ENCODE peak calls at places on chromosomes 12 and 14, in ten cellular contexts. Z, L, X, K, U, Y, A, D, H and S are unnamed samples.

GRCh38 chr12:94676011-94676709 is 25.8 kb upstream of the TMCC3 start:
- DNase-seq in Z (peak; percentile 42), H (no peak), U (no peak), X (peak; percentile 63), L (no peak), D (peak; percentile 12), Y (no peak), K (no peak), A (peak; percentile 87), S (peak; percentile 88)

GRCh38 chr12:20368653-20369163 is 371 bp downstream of the PDE3A start:
- DNase-seq in K (no peak), D (no peak), L (no peak), H (no peak), X (no peak), Z (no peak), Y (peak; percentile 39), A (no peak), U (peak; percentile 17), S (no peak)

GRCh38 chr12:13002301-13003097 is 2.4 kb upstream of the HEBP1 start:
- DNase-seq in U (no peak), K (no peak), Y (peak; percentile 11), D (no peak), Z (no peak), X (no peak), L (no peak), H (no peak), A (no peak), S (no peak)

GRCh38 chr12:63124778-63125177 is 26.2 kb downstream of the AVPR1A start:
- DNase-seq in L (no peak), K (no peak), X (no peak), A (no peak), Z (no peak), D (no peak), H (peak; percentile 14), Y (no peak), U (peak; percentile 20), S (no peak)

GRCh38 chr14:24426912-24427536 is 2.4 kb downstream of the CBLN3 start:
- DNase-seq in L (no peak), Y (no peak), K (no peak), U (no peak), Z (no peak), D (no peak), A (no peak), H (no peak), X (no peak), S (no peak)

GRCh38 chr12:121577443-121578180 is 3.2 kb downstream of the KDM2B start:
- DNase-seq in Z (no peak), D (no peak), A (no peak), Y (peak; percentile 13), H (no peak), X (no peak), U (no peak), K (no peak), L (no peak), S (no peak)

GRCh38 chr12:49874142-49874897 is 29.4 kb downstream of the FAIM2 start:
- DNase-seq in X (no peak), Y (no peak), A (no peak), L (no peak), Z (no peak), U (no peak), D (no peak), H (no peak), K (no peak), S (no peak)

GRCh38 chr12:124579921-124580517 is 12.6 kb upstream of the NCOR2 start:
- DNase-seq in U (no peak), Y (no peak), A (no peak), H (no peak), Z (no peak), L (no peak), D (no peak), X (no peak), K (no peak), S (no peak)

GRCh38 chr12:63918788-63919300 is 74.3 kb downstream of the SRGAP1 start:
- DNase-seq in Y (peak; percentile 27), A (no peak), X (no peak), D (no peak), L (no peak), K (no peak), Z (no peak), H (peak; percentile 94), U (peak; percentile 90), S (no peak)

GRCh38 chr14:100066984-100067383 is 1.8 kb downstream of the EVL start:
- DNase-seq in D (no peak), Z (no peak), Y (no peak), X (peak; percentile 56), A (no peak), U (no peak), L (no peak), K (no peak), H (no peak), S (peak; percentile 34)

GRCh38 chr12:115313929-115314328 is 630.0 kb upstream of the TBX3 start:
- DNase-seq in K (no peak), A (no peak), X (no peak), U (peak; percentile 63), H (peak; percentile 89), Z (no peak), D (no peak), L (no peak), Y (peak; percentile 33), S (no peak)

GRCh38 chr14:22651586-22651985 is 7.4 kb upstream of the OR6J1 start:
- DNase-seq in X (no peak), H (no peak), L (no peak), K (no peak), U (peak; percentile 54), D (no peak), A (no peak), Y (no peak), Z (no peak), S (no peak)

GRCh38 chr14:38420045-38420444 is 164.2 kb upstream of the CLEC14A start:
- DNase-seq in X (no peak), D (no peak), Z (no peak), A (no peak), Y (no peak), H (no peak), U (peak; percentile 64), K (no peak), L (no peak), S (no peak)

GRCh38 chr12:12432373-12432772 is 75.5 kb downstream of the BORCS5 start:
- DNase-seq in Z (no peak), L (peak; percentile 57), U (peak; percentile 75), K (no peak), Y (peak; percentile 29), D (no peak), H (no peak), A (no peak), X (no peak), S (no peak)

GRCh38 chr12:66210840-66211239 is 21.8 kb downstream of the IRAK3 start:
- DNase-seq in U (peak; percentile 41), D (no peak), Y (no peak), Z (no peak), L (no peak), A (peak; percentile 82), X (no peak), H (peak; percentile 8), K (no peak), S (no peak)

GRCh38 chr14:83441801-83442200 is 1908.1 kb upstream of the SEL1L start:
- DNase-seq in K (no peak), H (no peak), D (no peak), X (no peak), L (no peak), Y (no peak), Z (no peak), U (no peak), A (no peak), S (no peak)

GRCh38 chr14:78143489-78144145 is 26.6 kb upstream of the NRXN3 start:
- DNase-seq in A (no peak), Z (no peak), L (no peak), Y (no peak), K (no peak), H (peak; percentile 9), D (no peak), X (no peak), U (no peak), S (no peak)

GRCh38 chr14:99946652-99947489 is 118.4 kb upstream of the EVL start:
- DNase-seq in H (no peak), D (peak; percentile 43), A (peak; percentile 16), Y (peak; percentile 76), L (peak; percentile 39), U (no peak), X (peak; percentile 68), Z (peak; percentile 35), K (peak; percentile 37), S (peak; percentile 39)

GRCh38 chr12:6532927-6533652 is 1.2 kb upstream of the GAPDH start:
- DNase-seq in Y (peak; percentile 62), K (no peak), X (peak; percentile 71), U (peak; percentile 75), H (no peak), D (no peak), L (peak; percentile 70), A (peak; percentile 57), Z (no peak), S (peak; percentile 16)

GRCh38 chr14:96805906-96806305 is 8.7 kb downstream of the VRK1 start:
- DNase-seq in K (no peak), Y (no peak), L (peak; percentile 78), H (no peak), U (no peak), Z (no peak), X (no peak), A (no peak), D (no peak), S (no peak)

GRCh38 chr12:100185361-100185894 is 15.2 kb upstream of the ACTR6 start:
- DNase-seq in D (no peak), H (no peak), U (peak; percentile 34), L (no peak), K (no peak), Y (no peak), A (no peak), X (peak; percentile 86), Z (no peak), S (no peak)

GRCh38 chr14:67934087-67934486 is 114.5 kb downstream of the RAD51B start:
- DNase-seq in L (peak; percentile 83), U (peak; percentile 85), H (peak; percentile 56), K (no peak), X (peak; percentile 68), Z (no peak), A (peak; percentile 69), D (no peak), Y (peak; percentile 65), S (peak; percentile 44)

GRCh38 chr12:132218519-132218860 is 74.2 kb downstream of the NOC4L start:
- DNase-seq in K (no peak), L (no peak), Y (no peak), Z (no peak), X (no peak), U (no peak), H (no peak), D (no peak), A (no peak), S (no peak)

GRCh38 chr14:100524933-100525243 is 62.3 kb downstream of the BEGAIN start:
- DNase-seq in K (no peak), Z (peak; percentile 18), X (no peak), Y (no peak), D (no peak), A (peak; percentile 19), H (no peak), U (no peak), L (no peak), S (no peak)